ENCODE peak calls at places on chromosomes 3 and 15, in five cellular contexts. C is DMS 273 treated with DMSO at 0.1 percent for 48 hours; E is GM12865; O is activated CD4-positive, alpha-beta T cell treated with anti-CD3 and anti-CD28 coated beads, Interleukin-2, amount 10 ng/mL, durations not matched to agents 7 days and 5 days; T is activated CD8-positive, alpha-beta memory T cell treated with anti-CD3 and anti-CD28 coated beads for 48 hours. D is an unnamed sample.

GRCh38 chr3:171328419-171329082 is 131.7 kb downstream of the TNIK start:
- DNase-seq in O (peak), E (peak), T (no peak), C (peak), D (peak)

GRCh38 chr3:52910823-52911222 is 13.5 kb upstream of the STIMATE start:
- DNase-seq in O (no peak), C (no peak), E (no peak), T (no peak), D (no peak)

GRCh38 chr3:150372320-150373118 is 35.6 kb upstream of the TSC22D2 start:
- DNase-seq in E (peak), O (no peak), C (no peak), T (no peak), D (no peak)

GRCh38 chr15:57655087-57655486 is 51.4 kb upstream of the POLR2M start:
- DNase-seq in O (no peak), T (no peak), E (no peak), C (no peak), D (no peak)

GRCh38 chr15:37138586-37138985 is 38.2 kb upstream of the MEIS2 start:
- DNase-seq in E (no peak), O (no peak), T (no peak), C (no peak), D (no peak)

GRCh38 chr3:62371032-62371734 is 2.2 kb downstream of the FEZF2 start:
- DNase-seq in E (no peak), O (no peak), T (no peak), C (no peak), D (no peak)

GRCh38 chr3:111299070-111299672 is 227.6 kb downstream of the NECTIN3 start:
- DNase-seq in E (no peak), O (no peak), C (no peak), T (no peak), D (no peak)

GRCh38 chr3:62873672-62874397 is 1.4 kb downstream of the CADPS start:
- DNase-seq in C (peak), E (peak), O (no peak), T (no peak), D (peak)

GRCh38 chr3:30951806-30952205 is 57.3 kb upstream of the GADL1 start:
- DNase-seq in C (no peak), O (no peak), E (no peak), T (no peak), D (no peak)

D was measured in NCI-H524 treated with DMSO at 0.1 percent for 48 hours.